ENCODE peak calls at places on chromosomes 3 and 15, in seven cellular contexts. One of them, this sample, is unnamed.

GRCh38 chr3:52841981-52842340 is 7.1 kb upstream of the MUSTN1 start:
- DNase-seq in NCI-H2171: no peak
- DNase-seq in activated effector memory CD4-positive, alpha-beta T cell treated with anti-CD3 and anti-CD28 coated beads, Interleukin-2, amount 50 U/mL, for 16 hours: no peak
- DNase-seq in OCI-LY7: no peak
- DNase-seq in A172: no peak
- DNase-seq in HFF-Myc: no peak
- DNase-seq in epithelial cell of esophagus: no peak
- DNase-seq in this sample: no peak

GRCh38 chr15:39495871-39496459 is 84.9 kb upstream of the THBS1 start:
- DNase-seq in epithelial cell of esophagus: peak; percentile 59
- DNase-seq in HFF-Myc: no peak
- DNase-seq in activated effector memory CD4-positive, alpha-beta T cell treated with anti-CD3 and anti-CD28 coated beads, Interleukin-2, amount 50 U/mL, for 16 hours: no peak
- DNase-seq in NCI-H2171: no peak
- DNase-seq in OCI-LY7: no peak
- DNase-seq in A172: no peak
- DNase-seq in this sample: peak; percentile 42

GRCh38 chr3:95055288-95055687 is 992.4 kb downstream of the NSUN3 start:
- DNase-seq in OCI-LY7: no peak
- DNase-seq in HFF-Myc: no peak
- DNase-seq in A172: no peak
- DNase-seq in epithelial cell of esophagus: no peak
- DNase-seq in activated effector memory CD4-positive, alpha-beta T cell treated with anti-CD3 and anti-CD28 coated beads, Interleukin-2, amount 50 U/mL, for 16 hours: no peak
- DNase-seq in NCI-H2171: no peak
- DNase-seq in this sample: no peak

GRCh38 chr15:78638658-78639314 is 2.2 kb downstream of the CHRNB4 start:
- DNase-seq in epithelial cell of esophagus: peak; percentile 47
- DNase-seq in OCI-LY7: peak; percentile 63
- DNase-seq in HFF-Myc: no peak
- DNase-seq in A172: peak; percentile 49
- DNase-seq in NCI-H2171: peak; percentile 56
- DNase-seq in activated effector memory CD4-positive, alpha-beta T cell treated with anti-CD3 and anti-CD28 coated beads, Interleukin-2, amount 50 U/mL, for 16 hours: peak; percentile 66
- DNase-seq in this sample: no peak

GRCh38 chr3:155748611-155749365 is 3.9 kb upstream of the PLCH1 start:
- DNase-seq in activated effector memory CD4-positive, alpha-beta T cell treated with anti-CD3 and anti-CD28 coated beads, Interleukin-2, amount 50 U/mL, for 16 hours: no peak
- DNase-seq in NCI-H2171: no peak
- DNase-seq in epithelial cell of esophagus: no peak
- DNase-seq in A172: no peak
- DNase-seq in HFF-Myc: peak; percentile 45
- DNase-seq in OCI-LY7: no peak
- DNase-seq in this sample: no peak

GRCh38 chr3:71311320-71312046 is 272.0 kb downstream of the FOXP1 start:
- DNase-seq in HFF-Myc: no peak
- DNase-seq in OCI-LY7: no peak
- DNase-seq in epithelial cell of esophagus: peak; percentile 23
- DNase-seq in A172: peak; percentile 10
- DNase-seq in NCI-H2171: no peak
- DNase-seq in activated effector memory CD4-positive, alpha-beta T cell treated with anti-CD3 and anti-CD28 coated beads, Interleukin-2, amount 50 U/mL, for 16 hours: no peak
- DNase-seq in this sample: no peak

GRCh38 chr15:47460775-47461174 is 256.5 kb upstream of the SEMA6D start:
- DNase-seq in NCI-H2171: peak; percentile 38
- DNase-seq in HFF-Myc: no peak
- DNase-seq in epithelial cell of esophagus: peak; percentile 81
- DNase-seq in OCI-LY7: peak; percentile 1
- DNase-seq in activated effector memory CD4-positive, alpha-beta T cell treated with anti-CD3 and anti-CD28 coated beads, Interleukin-2, amount 50 U/mL, for 16 hours: no peak
- DNase-seq in A172: no peak
- DNase-seq in this sample: peak; percentile 44

GRCh38 chr3:9102240-9102841 is 139.1 kb upstream of the RAD18 start:
- DNase-seq in NCI-H2171: peak; percentile 3
- DNase-seq in A172: no peak
- DNase-seq in epithelial cell of esophagus: no peak
- DNase-seq in HFF-Myc: no peak
- DNase-seq in OCI-LY7: no peak
- DNase-seq in activated effector memory CD4-positive, alpha-beta T cell treated with anti-CD3 and anti-CD28 coated beads, Interleukin-2, amount 50 U/mL, for 16 hours: no peak
- DNase-seq in this sample: no peak

GRCh38 chr15:33913459-33913858 is 54.8 kb upstream of the CHRM5 start:
- DNase-seq in HFF-Myc: no peak
- DNase-seq in OCI-LY7: no peak
- DNase-seq in epithelial cell of esophagus: peak; percentile 36
- DNase-seq in NCI-H2171: no peak
- DNase-seq in activated effector memory CD4-positive, alpha-beta T cell treated with anti-CD3 and anti-CD28 coated beads, Interleukin-2, amount 50 U/mL, for 16 hours: no peak
- DNase-seq in A172: no peak
- DNase-seq in this sample: no peak

GRCh38 chr3:126936853-126937395 is 46.0 kb upstream of the PLXNA1 start:
- DNase-seq in epithelial cell of esophagus: no peak
- DNase-seq in activated effector memory CD4-positive, alpha-beta T cell treated with anti-CD3 and anti-CD28 coated beads, Interleukin-2, amount 50 U/mL, for 16 hours: no peak
- DNase-seq in OCI-LY7: no peak
- DNase-seq in A172: no peak
- DNase-seq in HFF-Myc: no peak
- DNase-seq in NCI-H2171: no peak
- DNase-seq in this sample: no peak